ENCODE peak calls at places on chromosomes 11 and 22, in nine cellular contexts. Y is ureter; I is left ventricle myocardium superior; K is A549; D is activated gamma-delta T cell treated with anti-CD3 and anti-CD28 coated beads, Interleukin-2, amount 50 U/mL, for 16 hours; N is aorta; Q is esophagus squamous epithelium; V is stimulated activated CD4-positive, alpha-beta T cell treated with anti-CD3 and anti-CD28 coated beads, TNF-alpha, amount 100 ng/mL, for 48 hours; M is AG09319. B is an unnamed sample.

GRCh38 chr11:44403176-44403575 is 93.2 kb upstream of the ALX4 start:
- DNase-seq in N (no peak), V (no peak), M (no peak), K (no peak), I (no peak), D (no peak), Y (no peak), Q (no peak), B (no peak)

GRCh38 chr11:72932132-72932570 is 117.9 kb downstream of the ATG16L2 start:
- DNase-seq in K (no peak), Q (no peak), Y (no peak), N (no peak), D (no peak), V (no peak), I (no peak), M (peak; percentile 28), B (no peak)

GRCh38 chr22:46031561-46031960 is 54.6 kb upstream of the WNT7B start:
- DNase-seq in V (no peak), K (no peak), Q (no peak), I (no peak), Y (no peak), M (no peak), D (no peak), N (peak; percentile 9), B (no peak)

GRCh38 chr22:41245917-41246499 is 5.3 kb upstream of the CHADL start:
- DNase-seq in I (no peak), N (no peak), D (no peak), M (no peak), Q (no peak), V (no peak), K (no peak), Y (no peak), B (no peak)

GRCh38 chr11:112837162-112837826 is 123.9 kb upstream of the NCAM1 start:
- DNase-seq in Q (no peak), K (peak; percentile 7), M (no peak), D (no peak), Y (no peak), N (no peak), I (peak; percentile 39), V (no peak), B (no peak)

GRCh38 chr11:7381937-7382336 is 103.4 kb upstream of the OLFML1 start:
- DNase-seq in N (no peak), Y (no peak), Q (no peak), V (no peak), M (no peak), K (no peak), I (no peak), D (no peak), B (no peak)

GRCh38 chr11:86264649-86265048 is 20.1 kb downstream of the EED start:
- DNase-seq in D (no peak), Q (no peak), V (no peak), Y (no peak), I (no peak), N (no peak), K (no peak), M (no peak), B (no peak)

GRCh38 chr11:113474362-113475159 is 637 bp downstream of the DRD2 start:
- DNase-seq in Y (peak; percentile 82), N (peak; percentile 93), D (peak; percentile 10), K (peak; percentile 41), M (peak; percentile 15), V (peak; percentile 39), I (peak; percentile 77), Q (no peak), B (peak; percentile 22)

GRCh38 chr11:78840623-78841022 is 266.0 kb upstream of the NARS2 start:
- DNase-seq in I (no peak), Q (no peak), V (no peak), Y (no peak), K (no peak), M (peak; percentile 64), D (no peak), N (no peak), B (no peak)

GRCh38 chr11:102749101-102749725 is 24.5 kb upstream of the MMP8 start:
- DNase-seq in Y (no peak), I (no peak), M (no peak), Q (no peak), N (no peak), D (no peak), V (no peak), K (no peak), B (no peak)

GRCh38 chr11:134763030-134763388 is 351.0 kb upstream of the B3GAT1 start:
- DNase-seq in V (no peak), Y (no peak), D (no peak), N (peak; percentile 57), K (no peak), I (no peak), M (no peak), Q (no peak), B (no peak)

GRCh38 chr11:63508009-63508408 is 2.1 kb downstream of the LGALS12 start:
- DNase-seq in Y (no peak), N (no peak), Q (no peak), K (peak; percentile 60), M (no peak), V (no peak), D (no peak), I (peak; percentile 60), B (no peak)

GRCh38 chr11:102564110-102564509 is 33.6 kb upstream of the MMP7 start:
- DNase-seq in N (no peak), M (no peak), K (peak; percentile 56), Y (no peak), Q (no peak), D (no peak), V (no peak), I (no peak), B (no peak)

GRCh38 chr11:58059011-58059358 is 28.2 kb downstream of the OR6Q1 start:
- DNase-seq in Q (no peak), I (no peak), V (no peak), K (no peak), M (peak; percentile 8), D (no peak), N (no peak), Y (no peak), B (no peak)

GRCh38 chr11:19451609-19452008 is 210.9 kb upstream of the E2F8 start:
- DNase-seq in N (no peak), D (no peak), Q (no peak), M (no peak), V (no peak), K (no peak), I (no peak), Y (no peak), B (no peak)

GRCh38 chr11:130999992-131000770 is 83.9 kb upstream of the SNX19 start:
- DNase-seq in I (no peak), Q (no peak), V (no peak), N (no peak), Y (no peak), D (no peak), K (peak; percentile 87), M (peak; percentile 87), B (no peak)

GRCh38 chr11:44318369-44318768 is 8.4 kb upstream of the ALX4 start:
- DNase-seq in K (no peak), Q (no peak), I (no peak), V (no peak), N (no peak), D (no peak), M (no peak), Y (no peak), B (no peak)

GRCh38 chr22:30947821-30948454 is 20.6 kb downstream of the MORC2 start:
- DNase-seq in N (no peak), Q (no peak), D (no peak), V (no peak), K (peak; percentile 46), Y (no peak), M (peak; percentile 31), I (no peak), B (no peak)

GRCh38 chr11:18173225-18173866 is 709 bp downstream of the MRGPRX4 start:
- DNase-seq in D (no peak), M (no peak), Y (no peak), Q (no peak), V (no peak), I (no peak), N (no peak), K (no peak), B (no peak)

GRCh38 chr22:36386351-36386899 is 1.3 kb downstream of the MYH9 start:
- DNase-seq in V (no peak), K (peak; percentile 43), N (peak; percentile 80), M (no peak), Q (no peak), D (no peak), I (peak; percentile 55), Y (no peak), B (no peak)

GRCh38 chr22:49540571-49541450 is 286.9 kb downstream of the BRD1 start:
- DNase-seq in I (peak; percentile 19), V (no peak), N (peak; percentile 61), K (no peak), M (no peak), D (no peak), Q (no peak), Y (no peak), B (no peak)

GRCh38 chr11:88174627-88175003 is 628 bp downstream of the RAB38 start:
- DNase-seq in V (peak; percentile 48), D (peak; percentile 1), Q (no peak), N (peak; percentile 92), M (peak; percentile 43), I (peak; percentile 63), K (peak; percentile 24), Y (peak; percentile 82), B (peak; percentile 42)

GRCh38 chr11:129146196-129146595 is 45.9 kb downstream of the ARHGAP32 start:
- DNase-seq in I (no peak), V (no peak), D (no peak), Y (no peak), Q (no peak), N (no peak), K (no peak), M (no peak), B (no peak)

GRCh38 chr11:112789481-112789880 is 171.7 kb upstream of the NCAM1 start:
- DNase-seq in Y (no peak), M (no peak), N (no peak), I (no peak), D (no peak), Q (no peak), V (no peak), K (no peak), B (no peak)

GRCh38 chr22:43878079-43878795 is 13.6 kb downstream of the PNPLA5 start:
- DNase-seq in I (no peak), Y (no peak), V (no peak), N (peak; percentile 59), Q (no peak), M (no peak), D (no peak), K (no peak), B (no peak)

GRCh38 chr11:119774180-119774763 is 45.3 kb upstream of the NECTIN1 start:
- DNase-seq in Q (no peak), N (peak; percentile 7), M (no peak), D (no peak), I (no peak), V (peak; percentile 13), Y (no peak), K (no peak), B (no peak)

GRCh38 chr11:43942651-43943356 is 367 bp downstream of the C11orf96 start:
- DNase-seq in N (peak; percentile 80), Y (no peak), Q (no peak), M (no peak), K (peak; percentile 46), V (no peak), D (no peak), I (peak; percentile 56), B (no peak)

GRCh38 chr11:11841605-11842425 is at the start of gene USP47:
- DNase-seq in V (peak; percentile 93), I (peak; percentile 97), Y (peak; percentile 94), M (no peak), N (peak; percentile 98), D (peak; percentile 92), Q (peak; percentile 32), K (peak; percentile 90), B (peak; percentile 90)

GRCh38 chr11:11010624-11011127 is 152.8 kb upstream of the ZBED5 start:
- DNase-seq in M (no peak), I (peak; percentile 65), D (no peak), Y (no peak), K (peak; percentile 55), Q (no peak), V (no peak), N (no peak), B (no peak)

GRCh38 chr22:26587991-26588613 is 1.8 kb downstream of the TPST2 start:
- DNase-seq in Q (no peak), D (no peak), I (no peak), M (no peak), V (no peak), Y (no peak), K (no peak), N (no peak), B (no peak)

GRCh38 chr22:32994046-32994827 is 63.9 kb downstream of the SYN3 start:
- DNase-seq in I (peak; percentile 45), K (no peak), Y (no peak), Q (no peak), N (no peak), D (no peak), M (no peak), V (no peak), B (no peak)

B was measured in stimulated activated CD8-positive, alpha-beta memory T cell treated with anti-CD3 and anti-CD28 coated beads, Interleukin-4, amount 100 ng/mL, for 24 hours.